ENCODE peak calls at places on chromosome 13, in four cellular contexts. Y is transverse colon, O is AG04450, P is body of pancreas. A is an unnamed sample.
A peak's percentile ranks its signal among the peaks of the same experiment; 100 is the strongest.

GRCh38 chr13:36447501-36447900 is 15.2 kb downstream of the CCNA1 start:
- DNase-seq in O (no peak), Y (no peak), P (no peak), A (no peak)

GRCh38 chr13:29525757-29526156 is 69.7 kb downstream of the SLC7A1 start:
- DNase-seq in Y (no peak), P (no peak), O (no peak), A (no peak)

GRCh38 chr13:105721056-105721455 is 814.4 kb downstream of the EFNB2 start:
- DNase-seq in P (no peak), O (no peak), Y (no peak), A (no peak)

GRCh38 chr13:35198821-35199220 is 256.8 kb downstream of the NBEA start:
- DNase-seq in O (no peak), P (no peak), Y (no peak), A (no peak)

GRCh38 chr13:42076309-42076713 is 27.9 kb downstream of the DGKH start:
- DNase-seq in Y (no peak), O (no peak), P (no peak), A (no peak)

GRCh38 chr13:83057119-83057518 is 825.2 kb downstream of the SLITRK1 start:
- DNase-seq in O (no peak), P (no peak), Y (no peak), A (no peak)

GRCh38 chr13:28628250-28628649 is 30.7 kb upstream of the POMP start:
- DNase-seq in P (no peak), O (no peak), Y (no peak), A (no peak)

GRCh38 chr13:99353836-99354235 is 46.6 kb upstream of the GPR183 start:
- DNase-seq in P (no peak), Y (no peak), O (no peak), A (no peak)

GRCh38 chr13:96982672-96983071 is 11.6 kb downstream of the OXGR1 start:
- DNase-seq in Y (no peak), P (no peak), O (no peak), A (no peak)

GRCh38 chr13:79531542-79532239 is 50.7 kb downstream of the NDFIP2 start:
- DNase-seq in Y (no peak), O (no peak), P (no peak), A (no peak)

GRCh38 chr13:102907886-102908515 is 62.2 kb downstream of the ERCC5 start:
- DNase-seq in Y (no peak), O (no peak), P (no peak), A (no peak)

GRCh38 chr13:39956036-39956435 is 300.6 kb downstream of the COG6 start:
- DNase-seq in O (no peak), Y (no peak), P (no peak), A (no peak)

GRCh38 chr13:113144255-113144629 is 14.2 kb upstream of the PROZ start:
- DNase-seq in Y (no peak), P (no peak), O (no peak), A (no peak)

GRCh38 chr13:93915269-93915809 is 564.1 kb downstream of the DCT start:
- DNase-seq in Y (no peak), O (peak; percentile 7), P (no peak), A (no peak)

DNA sequence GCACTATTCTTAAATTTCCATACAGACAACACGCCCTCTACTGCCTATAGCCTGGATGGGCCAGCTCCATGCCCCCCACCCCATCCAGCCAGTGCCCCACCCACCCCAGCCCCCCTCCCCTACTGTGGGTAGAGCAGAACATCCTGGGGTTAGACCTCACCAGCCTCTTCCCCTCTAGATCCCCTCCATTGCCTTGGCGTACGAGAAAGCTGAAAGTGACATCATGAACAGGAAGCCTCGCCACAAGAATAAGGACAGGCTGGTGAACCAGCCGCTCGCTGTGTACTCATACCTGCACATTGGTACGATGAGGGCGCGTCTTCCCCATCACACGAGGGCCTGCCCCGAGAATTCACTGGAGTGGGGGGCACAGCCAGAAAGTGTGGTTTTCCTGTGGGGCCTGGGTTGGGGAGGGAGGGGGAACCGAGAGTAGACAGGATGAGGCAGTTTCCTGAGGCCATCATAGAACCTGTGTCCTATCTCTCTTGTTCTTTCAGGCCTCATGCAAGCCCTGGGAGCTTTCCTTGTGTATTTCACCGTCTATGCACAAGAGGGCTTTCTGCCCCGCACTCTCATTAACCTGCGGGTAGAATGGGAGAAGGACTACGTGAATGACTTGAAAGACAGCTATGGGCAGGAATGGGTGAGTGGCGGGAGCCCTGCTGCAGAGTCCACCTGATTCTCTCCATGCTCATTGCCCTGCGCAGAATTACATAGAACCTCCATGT is 29.1 kb downstream of the ATP12A start:
- DNase-seq in Y (peak; percentile 20), P (peak; percentile 6), O (no peak), A (no peak)
- H3K27ac ChIP-seq in Y (no peak overlapping the region), P (no peak overlapping the region), O (no peak overlapping the region), A (no peak overlapping the region)

GRCh38 chr13:49100637-49101570 is 119.2 kb upstream of the MLNR start:
- DNase-seq in O (no peak), P (no peak), Y (no peak), A (no peak)

GRCh38 chr13:49099513-49099877 is 120.6 kb upstream of the MLNR start:
- DNase-seq in Y (no peak), O (no peak), P (no peak), A (no peak)

GRCh38 chr13:49097374-49097773 is 121.7 kb downstream of the FNDC3A start:
- DNase-seq in Y (no peak), O (peak; percentile 23), P (no peak), A (no peak)

GRCh38 chr13:49098198-49098597 is 121.9 kb upstream of the MLNR start:
- DNase-seq in O (peak; percentile 83), Y (no peak), P (no peak), A (no peak)

GRCh38 chr13:49098771-49099512 is 121.2 kb upstream of the MLNR start:
- DNase-seq in O (no peak), P (no peak), Y (no peak), A (no peak)
- H3K27ac ChIP-seq in O (no peak overlapping the region), P (peak overlapping the region; percentile 22), Y (peak overlapping the region; percentile 50), A (no peak overlapping the region)

GRCh38 chr13:26021516-26021915 is 30.3 kb downstream of the SHISA2 start:
- DNase-seq in P (no peak), Y (no peak), O (no peak), A (no peak)
- H3K27ac ChIP-seq in P (no peak overlapping the region), Y (no peak overlapping the region), O (no peak overlapping the region), A (peak overlapping the region; percentile 52)

GRCh38 chr13:77535448-77535847 is at the start of gene SCEL:
- DNase-seq in Y (no peak), P (no peak), O (no peak), A (no peak)
- H3K27ac ChIP-seq in Y (no peak within 1 kb of the TSS), P (no peak within 1 kb of the TSS), O (no peak within 1 kb of the TSS), A (no peak within 1 kb of the TSS)

DNA sequence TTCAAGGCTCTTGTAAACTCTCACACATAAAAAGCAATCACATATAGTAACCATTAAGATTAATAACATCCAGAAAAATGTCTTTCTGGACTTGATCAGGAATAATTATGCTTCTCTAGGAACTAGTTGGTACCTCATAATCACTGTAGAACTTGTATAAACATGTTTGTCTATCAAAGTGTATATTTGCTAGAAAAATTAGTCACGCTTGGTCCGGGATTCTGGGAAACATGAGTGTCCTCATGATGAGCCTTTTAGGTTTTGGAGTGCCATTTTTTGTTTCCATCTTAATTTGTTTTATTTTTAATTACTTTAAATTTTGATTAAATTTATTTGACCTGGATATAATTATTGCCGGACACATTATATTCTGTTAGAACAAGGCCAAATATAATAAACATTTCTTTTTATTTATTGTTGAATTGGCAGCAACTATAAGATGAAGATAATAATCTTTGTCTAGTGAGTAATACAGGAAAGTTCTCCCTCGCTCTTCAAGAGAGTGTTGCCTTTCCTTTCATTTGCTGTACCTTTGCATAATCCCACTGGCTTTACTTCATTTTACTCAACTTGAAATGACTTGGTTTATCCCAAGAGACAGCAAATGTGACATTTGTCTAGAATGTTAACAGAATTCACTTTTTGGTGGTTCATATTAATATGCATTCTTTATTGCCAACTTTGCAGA is 207.0 kb downstream of the NALCN start:
- DNase-seq in O (no peak), P (no peak), Y (no peak), A (no peak)
- H3K27ac ChIP-seq in O (no peak overlapping the region), P (no peak overlapping the region), Y (no peak overlapping the region), A (no peak overlapping the region)

GRCh38 chr13:110650436-110650835 is 35.1 kb downstream of the NAXD start:
- DNase-seq in O (no peak), P (peak; percentile 3), Y (no peak), A (no peak)

GRCh38 chr13:110652755-110653154 is 37.4 kb downstream of the NAXD start:
- DNase-seq in Y (no peak), O (no peak), P (no peak), A (no peak)

GRCh38 chr13:110651271-110651670 is 35.9 kb downstream of the NAXD start:
- DNase-seq in O (no peak), Y (no peak), P (peak; percentile 2), A (no peak)

GRCh38 chr13:110652231-110652730 is 36.9 kb downstream of the NAXD start:
- DNase-seq in Y (no peak), P (no peak), O (no peak), A (no peak)

DNA sequence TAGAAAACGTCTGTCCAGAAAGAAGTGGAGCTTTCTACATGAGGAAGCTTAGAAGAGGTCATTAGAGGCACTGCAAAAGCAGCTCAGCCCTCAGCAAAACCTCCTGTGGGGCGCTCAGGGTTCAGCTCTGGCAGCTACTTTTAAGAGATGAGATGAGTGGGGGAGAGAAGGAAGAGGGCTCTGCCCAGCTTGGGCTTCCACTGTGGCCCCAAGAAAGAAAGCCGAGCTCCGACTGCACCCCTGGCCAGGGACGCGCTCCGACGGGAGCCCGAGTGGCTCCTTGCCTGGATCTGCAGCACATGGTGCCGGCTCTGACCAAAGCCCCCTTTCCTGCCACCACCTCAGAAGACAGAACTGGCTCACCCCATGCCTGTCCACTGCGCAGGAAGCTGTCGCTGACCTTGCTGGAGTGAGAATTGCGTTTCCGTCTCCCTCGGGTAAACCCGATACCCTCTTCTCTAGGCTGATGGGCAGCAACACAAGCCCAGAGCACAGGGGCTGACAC is 36.4 kb downstream of the NAXD start:
- DNase-seq in Y (no peak), P (peak; percentile 2), O (no peak), A (no peak)
- H3K27ac ChIP-seq in Y (no peak overlapping the region), P (no peak overlapping the region), O (no peak overlapping the region), A (no peak overlapping the region)

GRCh38 chr13:33208290-33208990 is 77.1 kb downstream of the STARD13 start:
- DNase-seq in P (no peak), O (no peak), Y (no peak), A (no peak)

GRCh38 chr13:33217256-33217655 is 68.3 kb downstream of the STARD13 start:
- DNase-seq in O (no peak), P (no peak), Y (no peak), A (no peak)

GRCh38 chr13:33212396-33212795 is 73.2 kb downstream of the STARD13 start:
- DNase-seq in Y (no peak), P (no peak), O (no peak), A (no peak)

GRCh38 chr13:33213797-33214196 is 71.8 kb downstream of the STARD13 start:
- DNase-seq in O (no peak), P (no peak), Y (no peak), A (no peak)

DNA sequence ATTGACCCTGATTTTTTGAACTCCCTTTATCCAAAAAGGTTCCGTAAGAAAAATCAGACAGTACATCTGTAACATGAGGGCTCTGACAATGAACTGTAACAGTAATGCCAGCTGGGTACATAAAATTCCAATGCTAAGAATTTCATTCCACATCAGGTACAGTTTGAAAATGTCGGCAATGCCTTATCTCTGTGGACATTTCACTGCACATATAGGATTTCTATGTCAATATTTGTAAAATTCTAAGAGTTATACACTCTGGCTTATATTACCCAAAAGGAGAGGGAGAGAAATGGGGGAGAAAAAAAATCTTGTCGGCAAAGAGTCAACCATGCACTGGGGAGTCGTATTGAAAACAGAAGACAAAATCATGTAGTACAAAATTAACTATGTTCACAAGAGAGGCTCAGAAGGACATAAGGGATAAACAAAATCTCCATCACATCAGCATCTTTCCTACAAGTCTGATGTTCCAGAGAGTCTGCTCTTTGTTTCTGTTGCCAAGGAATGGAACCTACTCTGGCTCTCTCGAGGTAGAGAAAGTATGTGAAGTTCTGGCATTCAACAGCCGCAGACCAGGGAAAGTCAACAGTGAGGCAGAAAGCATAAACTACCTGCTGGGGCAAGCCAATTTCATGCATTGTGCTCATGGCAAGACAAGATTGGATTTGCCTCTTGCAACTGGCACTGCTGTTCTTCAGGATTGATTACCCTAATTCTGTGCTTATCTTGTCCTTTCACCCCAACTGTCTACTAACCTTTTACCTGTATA is 72.3 kb downstream of the STARD13 start:
- DNase-seq in Y (no peak), O (no peak), P (no peak), A (no peak)
- H3K27ac ChIP-seq in Y (peak overlapping the region; percentile 46), O (peak overlapping the region; percentile 84), P (no peak overlapping the region), A (no peak overlapping the region)

A was measured in caudate nucleus.